ENCODE peak calls at places on chromosomes 11 and 22, in four cellular contexts. One of them, this sample, is unnamed.

GRCh38 chr22:30649430-30650007 is 13.9 kb downstream of the SLC35E4 start:
- DNase-seq in IMR-90: peak; percentile 88
- DNase-seq in H9: peak; percentile 43
- DNase-seq in H1: no peak
- DNase-seq in this sample: peak; percentile 72

GRCh38 chr11:19953909-19954308 is 206.4 kb downstream of the DBX1 start:
- DNase-seq in H1: no peak
- DNase-seq in IMR-90: peak; percentile 91
- DNase-seq in H9: peak; percentile 42
- DNase-seq in this sample: peak; percentile 91

GRCh38 chr22:17086750-17087149 is 1.9 kb downstream of the IL17RA start:
- DNase-seq in H9: no peak
- DNase-seq in H1: no peak
- DNase-seq in IMR-90: no peak
- DNase-seq in this sample: no peak

GRCh38 chr11:66559141-66559861 is 9.1 kb downstream of the CTSF start:
- DNase-seq in H9: peak; percentile 67
- DNase-seq in IMR-90: no peak
- DNase-seq in H1: no peak
- DNase-seq in this sample: no peak

GRCh38 chr11:35418847-35419712 is at the start of gene SLC1A2:
- DNase-seq in H9: peak; percentile 65
- DNase-seq in IMR-90: peak; percentile 19
- DNase-seq in H1: no peak
- DNase-seq in this sample: peak; percentile 71

GRCh38 chr11:57180964-57181363 is 789 bp upstream of the LRRC55 start:
- DNase-seq in IMR-90: no peak
- DNase-seq in H9: no peak
- DNase-seq in H1: no peak
- DNase-seq in this sample: no peak

GRCh38 chr11:95291946-95292345 is 60.9 kb upstream of the SESN3 start:
- DNase-seq in H9: no peak
- DNase-seq in H1: no peak
- DNase-seq in IMR-90: no peak
- DNase-seq in this sample: no peak

GRCh38 chr11:19905280-19905853 is 192.7 kb downstream of the NAV2 start:
- DNase-seq in H1: no peak
- DNase-seq in IMR-90: peak; percentile 67
- DNase-seq in H9: no peak
- DNase-seq in this sample: peak; percentile 63

GRCh38 chr22:43992331-43992821 is 31.7 kb upstream of the PARVB start:
- DNase-seq in H9: no peak
- DNase-seq in H1: no peak
- DNase-seq in IMR-90: peak; percentile 78
- DNase-seq in this sample: no peak

GRCh38 chr11:44674809-44675208 is 52.0 kb upstream of the TSPAN18 start:
- DNase-seq in H1: no peak
- DNase-seq in IMR-90: no peak
- DNase-seq in H9: no peak
- DNase-seq in this sample: no peak
- H3K56ac ChIP-seq in H1: no peak overlapping the region
- H3K56ac ChIP-seq in IMR-90: no peak overlapping the region
- H3K56ac ChIP-seq in H9: no peak overlapping the region
- H3K56ac ChIP-seq in this sample: no peak overlapping the region

GRCh38 chr22:45318168-45318557 is 8.4 kb downstream of the FAM118A start:
- DNase-seq in H9: no peak
- DNase-seq in IMR-90: peak; percentile 97
- DNase-seq in H1: no peak
- DNase-seq in this sample: peak; percentile 87
- H4K5ac ChIP-seq in H9: no peak overlapping the region
- H4K5ac ChIP-seq in IMR-90: peak overlapping the region; percentile 63
- H4K5ac ChIP-seq in H1: no peak overlapping the region
- H4K5ac ChIP-seq in this sample: no peak overlapping the region

DNA sequence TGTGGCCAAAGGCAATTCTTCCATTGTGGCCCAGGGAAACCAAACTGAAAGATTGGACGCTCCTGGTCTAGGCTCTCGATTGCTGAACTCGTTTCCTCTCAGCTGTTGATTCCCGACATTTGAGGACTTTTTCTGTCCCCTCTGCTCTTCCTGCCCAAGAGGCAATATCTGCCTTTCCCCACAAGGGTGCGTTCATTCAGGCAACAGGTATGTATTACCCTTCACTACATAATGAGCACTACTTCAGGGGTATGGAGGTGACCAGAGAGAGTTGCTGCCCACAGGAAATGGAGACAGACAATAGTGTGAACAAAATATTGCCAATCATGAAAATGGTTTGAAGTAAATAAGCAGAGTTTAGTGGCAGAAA is 8.2 kb downstream of the PTH start:
- DNase-seq in H9: peak; percentile 75
- DNase-seq in IMR-90: peak; percentile 3
- DNase-seq in H1: no peak
- DNase-seq in this sample: peak; percentile 91
- H3K56ac ChIP-seq in H9: peak overlapping the region; percentile 79
- H3K56ac ChIP-seq in IMR-90: no peak overlapping the region
- H3K56ac ChIP-seq in H1: no peak overlapping the region
- H3K56ac ChIP-seq in this sample: peak overlapping the region; percentile 84

GRCh38 chr11:70545626-70545945 is 147.3 kb downstream of the CTTN start:
- DNase-seq in H1: no peak
- DNase-seq in H9: no peak
- DNase-seq in IMR-90: no peak
- DNase-seq in this sample: no peak
- H4K5ac ChIP-seq in H1: no peak overlapping the region
- H4K5ac ChIP-seq in H9: no peak overlapping the region
- H4K5ac ChIP-seq in IMR-90: no peak overlapping the region
- H4K5ac ChIP-seq in this sample: no peak overlapping the region

GRCh38 chr11:128567130-128567529 is 20.2 kb downstream of the ETS1 start:
- DNase-seq in H1: no peak
- DNase-seq in H9: no peak
- DNase-seq in IMR-90: no peak
- DNase-seq in this sample: no peak

GRCh38 chr11:128563942-128564641 is 23.3 kb downstream of the ETS1 start:
- DNase-seq in H1: no peak
- DNase-seq in H9: no peak
- DNase-seq in IMR-90: no peak
- DNase-seq in this sample: peak; percentile 64

GRCh38 chr11:128565881-128566280 is 21.5 kb downstream of the ETS1 start:
- DNase-seq in H9: no peak
- DNase-seq in H1: no peak
- DNase-seq in IMR-90: no peak
- DNase-seq in this sample: peak; percentile 85

GRCh38 chr11:128563308-128563707 is 24.1 kb downstream of the ETS1 start:
- DNase-seq in IMR-90: no peak
- DNase-seq in H9: no peak
- DNase-seq in H1: no peak
- DNase-seq in this sample: no peak

GRCh38 chr11:128564642-128565245 is 22.6 kb downstream of the ETS1 start:
- DNase-seq in H1: no peak
- DNase-seq in H9: no peak
- DNase-seq in IMR-90: no peak
- DNase-seq in this sample: no peak
- H3K56ac ChIP-seq in H1: no peak overlapping the region
- H3K56ac ChIP-seq in H9: no peak overlapping the region
- H3K56ac ChIP-seq in IMR-90: no peak overlapping the region
- H3K56ac ChIP-seq in this sample: peak overlapping the region; percentile 22

GRCh38 chr11:1893581-1894359 is 2.1 kb upstream of the PRR33 start:
- DNase-seq in H1: no peak
- DNase-seq in IMR-90: peak; percentile 12
- DNase-seq in H9: no peak
- DNase-seq in this sample: no peak
- H4K5ac ChIP-seq in H1: no peak overlapping the region
- H4K5ac ChIP-seq in IMR-90: no peak overlapping the region
- H4K5ac ChIP-seq in H9: no peak overlapping the region
- H4K5ac ChIP-seq in this sample: no peak overlapping the region

GRCh38 chr11:125272092-125272491 is 107.5 kb downstream of the PKNOX2 start:
- DNase-seq in H9: no peak
- DNase-seq in H1: no peak
- DNase-seq in IMR-90: peak; percentile 33
- DNase-seq in this sample: peak; percentile 74
- H3K56ac ChIP-seq in H9: no peak overlapping the region
- H3K56ac ChIP-seq in H1: no peak overlapping the region
- H3K56ac ChIP-seq in IMR-90: no peak overlapping the region
- H3K56ac ChIP-seq in this sample: no peak overlapping the region

GRCh38 chr11:11942668-11943067 is 65.8 kb downstream of the DKK3 start:
- DNase-seq in H9: no peak
- DNase-seq in H1: no peak
- DNase-seq in IMR-90: no peak
- DNase-seq in this sample: no peak
- H4K5ac ChIP-seq in H9: no peak overlapping the region
- H4K5ac ChIP-seq in H1: no peak overlapping the region
- H4K5ac ChIP-seq in IMR-90: no peak overlapping the region
- H4K5ac ChIP-seq in this sample: no peak overlapping the region

GRCh38 chr11:103043826-103044688 is 47.9 kb downstream of the DCUN1D5 start:
- DNase-seq in H9: no peak
- DNase-seq in H1: no peak
- DNase-seq in IMR-90: no peak
- DNase-seq in this sample: no peak
- H3K56ac ChIP-seq in H9: no peak overlapping the region
- H3K56ac ChIP-seq in H1: no peak overlapping the region
- H3K56ac ChIP-seq in IMR-90: no peak overlapping the region
- H3K56ac ChIP-seq in this sample: no peak overlapping the region

GRCh38 chr11:123390146-123390545 is 39.9 kb upstream of the GRAMD1B start:
- DNase-seq in IMR-90: no peak
- DNase-seq in H9: no peak
- DNase-seq in H1: no peak
- DNase-seq in this sample: no peak

GRCh38 chr11:123384116-123384515 is 46.0 kb upstream of the GRAMD1B start:
- DNase-seq in IMR-90: no peak
- DNase-seq in H1: no peak
- DNase-seq in H9: no peak
- DNase-seq in this sample: no peak

GRCh38 chr11:123388640-123389039 is 41.4 kb upstream of the GRAMD1B start:
- DNase-seq in H9: no peak
- DNase-seq in IMR-90: no peak
- DNase-seq in H1: no peak
- DNase-seq in this sample: no peak

GRCh38 chr11:123382555-123383074 is 47.5 kb upstream of the GRAMD1B start:
- DNase-seq in IMR-90: no peak
- DNase-seq in H9: no peak
- DNase-seq in H1: no peak
- DNase-seq in this sample: no peak

GRCh38 chr11:123386746-123387510 is 43.1 kb upstream of the GRAMD1B start:
- DNase-seq in IMR-90: peak; percentile 43
- DNase-seq in H9: no peak
- DNase-seq in H1: no peak
- DNase-seq in this sample: peak; percentile 56
- H4K5ac ChIP-seq in IMR-90: no peak overlapping the region
- H4K5ac ChIP-seq in H9: no peak overlapping the region
- H4K5ac ChIP-seq in H1: no peak overlapping the region
- H4K5ac ChIP-seq in this sample: no peak overlapping the region